ENCODE peak calls at places on chromosome 15, in six cellular contexts. V is fibroblast of lung, O is AG04450, I is fibroblast of mammary gland, J is astrocyte of the spinal cord, C is A673. T is an unnamed sample.

GRCh38 chr15:50798684-50799083 is 33.2 kb upstream of the SPPL2A start:
- DNase-seq in O (no peak), V (peak; percentile 12), I (peak; percentile 12), J (no peak), C (peak; percentile 49), T (no peak)

GRCh38 chr15:34490421-34491193 is 53.0 kb upstream of the GOLGA8A start:
- DNase-seq in V (no peak), O (no peak), C (no peak), J (no peak), I (no peak), T (no peak)

GRCh38 chr15:39998511-39998910 is 40.5 kb downstream of the SRP14 start:
- DNase-seq in V (no peak), C (peak; percentile 13), I (no peak), J (no peak), O (no peak), T (no peak)

GRCh38 chr15:99925661-99926461 is 192.6 kb upstream of the LYSMD4 start:
- DNase-seq in V (peak; percentile 27), O (no peak), C (peak; percentile 17), J (no peak), I (no peak), T (no peak)

GRCh38 chr15:64774556-64775523 is 549 bp downstream of the RBPMS2 start:
- DNase-seq in O (no peak), C (no peak), J (no peak), V (peak; percentile 14), I (no peak), T (no peak)

GRCh38 chr15:97902140-97902780 is 58.2 kb upstream of the ARRDC4 start:
- DNase-seq in C (peak; percentile 82), J (no peak), V (no peak), I (peak; percentile 32), O (no peak), T (no peak)

GRCh38 chr15:54282228-54282836 is 304.1 kb downstream of the UNC13C start:
- DNase-seq in V (no peak), I (no peak), O (no peak), C (no peak), J (no peak), T (no peak)

GRCh38 chr15:98003528-98003927 is 43.0 kb downstream of the ARRDC4 start:
- DNase-seq in V (no peak), J (no peak), I (no peak), O (no peak), C (no peak), T (no peak)

GRCh38 chr15:43908641-43909040 is 81.8 kb downstream of the WDR76 start:
- DNase-seq in J (no peak), O (no peak), V (no peak), I (no peak), C (no peak), T (no peak)

GRCh38 chr15:51076898-51077564 is 17.7 kb downstream of the TNFAIP8L3 start:
- DNase-seq in J (peak; percentile 89), V (peak; percentile 74), I (peak; percentile 78), O (no peak), C (no peak), T (peak; percentile 58)

GRCh38 chr15:50109086-50109987 is 9.7 kb downstream of the ATP8B4 start:
- DNase-seq in V (peak; percentile 64), J (peak; percentile 69), O (no peak), I (peak; percentile 42), C (no peak), T (no peak)

GRCh38 chr15:94052711-94053110 is 178.7 kb upstream of the MCTP2 start:
- DNase-seq in V (no peak), O (no peak), J (no peak), C (no peak), I (no peak), T (no peak)

GRCh38 chr15:58240191-58240932 is 102.2 kb downstream of the AQP9 start:
- DNase-seq in O (no peak), C (no peak), V (no peak), I (no peak), J (no peak), T (no peak)

GRCh38 chr15:49439678-49440375 is 16.8 kb downstream of the FGF7 start:
- DNase-seq in O (no peak), C (no peak), J (peak; percentile 64), I (no peak), V (peak; percentile 80), T (no peak)

GRCh38 chr15:20348900-20349773 is 192.5 kb downstream of the GOLGA6L6 start:
- DNase-seq in C (no peak), I (no peak), V (no peak), J (no peak), O (no peak), T (peak; percentile 56)

GRCh38 chr15:70293138-70293537 is 195.4 kb upstream of the TLE3 start:
- DNase-seq in V (no peak), J (no peak), I (no peak), O (no peak), C (no peak), T (no peak)

GRCh38 chr15:69343133-69343532 is 44.4 kb downstream of the PAQR5 start:
- DNase-seq in V (no peak), O (no peak), I (no peak), C (no peak), J (no peak), T (no peak)

GRCh38 chr15:60994842-60995495 is 234.1 kb downstream of the RORA start:
- DNase-seq in J (no peak), O (no peak), C (no peak), I (no peak), V (no peak), T (no peak)

GRCh38 chr15:77604973-77605372 is 27.7 kb downstream of the LINGO1 start:
- DNase-seq in C (no peak), I (no peak), O (no peak), J (no peak), V (no peak), T (no peak)

GRCh38 chr15:73324496-73325170 is 44.1 kb downstream of the HCN4 start:
- DNase-seq in J (no peak), O (no peak), I (no peak), V (no peak), C (no peak), T (peak; percentile 27)

GRCh38 chr15:94265009-94265408 is 33.6 kb downstream of the MCTP2 start:
- DNase-seq in I (peak; percentile 61), V (no peak), J (no peak), O (no peak), C (no peak), T (no peak)

GRCh38 chr15:48330045-48330840 is 986 bp upstream of the DUT start:
- DNase-seq in J (peak; percentile 13), O (no peak), I (no peak), V (peak; percentile 45), C (peak; percentile 10), T (no peak)

GRCh38 chr15:47987908-47988532 is 132.8 kb upstream of the SLC24A5 start:
- DNase-seq in I (peak; percentile 73), C (peak; percentile 87), O (peak; percentile 29), J (peak; percentile 71), V (peak; percentile 56), T (no peak)

GRCh38 chr15:81301815-81302399 is 22.0 kb downstream of the STARD5 start:
- DNase-seq in I (no peak), J (no peak), O (no peak), V (no peak), C (no peak), T (peak; percentile 82)

GRCh38 chr15:90539789-90540188 is 10.1 kb downstream of the CRTC3 start:
- DNase-seq in I (no peak), O (no peak), J (no peak), C (no peak), V (no peak), T (no peak)

GRCh38 chr15:34815836-34816235 is 20.5 kb upstream of the ACTC1 start:
- DNase-seq in C (no peak), J (no peak), V (no peak), O (no peak), I (no peak), T (no peak)

GRCh38 chr15:74957301-74958035 is 896 bp upstream of the RPP25 start:
- DNase-seq in J (no peak), I (peak; percentile 39), V (no peak), C (peak; percentile 63), O (no peak), T (no peak)

GRCh38 chr15:60674704-60675405 is 195.9 kb upstream of the ICE2 start:
- DNase-seq in O (no peak), I (peak; percentile 23), V (no peak), J (peak; percentile 42), C (no peak), T (no peak)

GRCh38 chr15:85542895-85543331 is 162.5 kb downstream of the AKAP13 start:
- DNase-seq in C (no peak), I (peak; percentile 14), J (no peak), V (peak; percentile 22), O (no peak), T (no peak)

GRCh38 chr15:83323296-83323711 is 38.8 kb upstream of the BNC1 start:
- DNase-seq in J (peak; percentile 91), I (peak; percentile 99), O (peak; percentile 76), V (peak; percentile 94), C (no peak), T (no peak)

GRCh38 chr15:35605790-35606189 is 59.8 kb upstream of the DPH6 start:
- DNase-seq in V (no peak), O (no peak), C (no peak), J (no peak), I (no peak), T (no peak)

GRCh38 chr15:89090791-89091666 is 2.8 kb downstream of the ABHD2 start:
- DNase-seq in J (peak; percentile 79), V (peak; percentile 87), C (peak; percentile 72), O (no peak), I (peak; percentile 80), T (peak; percentile 86)
- TF ChIP-seq CTCF in J (peak; percentile 20), V (no peak), C (peak; percentile 27), O (no peak), I (no peak), T (no peak)

GRCh38 chr15:101008158-101009139 is 89.3 kb downstream of the LRRK1 start:
- DNase-seq in V (peak; percentile 79), J (peak; percentile 78), O (no peak), I (peak; percentile 78), C (peak; percentile 84), T (peak; percentile 71)
- TF ChIP-seq CTCF in V (peak; percentile 89), J (peak; percentile 99), O (peak; percentile 97), I (peak; percentile 91), C (peak; percentile 97), T (peak; percentile 98)

DNA sequence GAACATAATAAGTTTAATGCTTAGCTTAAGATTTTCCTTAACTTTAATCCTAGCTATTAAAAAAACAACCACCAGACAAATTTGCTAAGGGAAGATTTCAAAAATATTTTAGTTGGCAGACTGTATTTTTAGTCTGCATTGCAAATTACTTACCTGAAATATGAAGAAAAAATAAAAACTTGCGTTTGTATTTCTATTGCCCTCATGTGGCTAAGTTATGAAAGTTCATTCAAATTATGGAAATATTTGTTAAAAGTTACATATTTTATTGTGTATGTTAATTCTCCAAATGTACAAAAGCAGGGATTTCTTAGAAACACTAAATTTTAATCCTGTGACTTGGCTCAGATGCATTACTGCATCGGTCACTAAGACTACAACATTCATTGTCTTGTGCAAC is 15.0 kb downstream of the GTF2A2 start:
- DNase-seq in O (no peak), I (no peak), V (no peak), C (no peak), J (no peak), T (no peak)
- TF ChIP-seq CTCF in O (no peak), I (no peak), V (no peak), C (peak; percentile 34), J (peak; percentile 5), T (peak; percentile 33)

DNA sequence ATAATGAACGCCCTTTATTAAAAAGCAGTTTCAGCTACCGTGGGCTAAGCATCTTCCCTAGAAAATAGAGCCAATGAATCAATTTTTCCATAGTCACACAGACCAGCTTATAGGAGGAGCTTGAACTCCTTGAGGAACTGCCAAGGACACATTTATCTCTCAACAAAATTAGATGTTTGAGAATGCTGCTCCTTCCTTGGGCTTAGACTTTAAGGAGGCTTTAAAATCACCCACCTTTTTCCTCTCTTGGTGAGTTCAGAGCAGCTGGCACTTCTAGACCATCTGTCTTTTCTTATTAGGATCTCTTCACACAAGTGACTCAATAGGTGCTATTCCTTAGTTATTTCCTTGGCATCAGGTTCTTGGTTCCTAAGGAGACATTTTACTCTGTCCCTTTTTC is 588.0 kb downstream of the SQOR start:
- DNase-seq in I (no peak), V (no peak), J (no peak), O (no peak), C (no peak), T (no peak)
- TF ChIP-seq CTCF in I (no peak), V (no peak), J (no peak), O (no peak), C (no peak), T (no peak)

T was measured in CD14-positive monocyte.